ENCODE peak calls at places on chromosomes 5 and 9, in six cellular contexts. A, D, G, J, N and I are unnamed samples. For H3K9me2, the result is how much of the 10 kb centered on the place peaks cover.

GRCh38 chr5:50593681-50594080 is 72.8 kb upstream of the PARP8 start:
- DNase-seq in A (no peak), D (no peak), G (no peak), J (no peak), N (no peak), I (no peak)

GRCh38 chr5:132458651-132459030 is 31.9 kb downstream of the IRF1 start:
- DNase-seq in A (no peak), D (peak), G (no peak), J (no peak), N (no peak), I (peak)

GRCh38 chr5:96868603-96869371 is 7.5 kb upstream of the ERAP2 start:
- DNase-seq in A (peak), D (peak), G (no peak), J (peak), N (peak), I (peak)

GRCh38 chr5:105752801-105753200 is 1917.9 kb downstream of the EFNA5 start:
- DNase-seq in A (no peak), D (peak), G (no peak), J (no peak), N (no peak), I (no peak)

GRCh38 chr5:157602505-157602904 is 26.9 kb upstream of the ADAM19 start:
- DNase-seq in A (no peak), D (peak), G (no peak), J (no peak), N (no peak), I (no peak)

GRCh38 chr5:154771383-154771901 is 16.3 kb downstream of the LARP1 start:
- DNase-seq in A (peak), D (no peak), G (no peak), J (peak), N (peak), I (no peak)

GRCh38 chr5:40679998-40680681 is 425 bp downstream of the PTGER4 start:
- DNase-seq in A (peak), D (peak), G (no peak), J (peak), N (no peak), I (peak)

GRCh38 chr9:137454506-137455360 is 4.4 kb downstream of the NSMF start:
- DNase-seq in A (peak), D (no peak), G (no peak), J (peak), N (peak), I (no peak)

GRCh38 chr5:79561525-79561893 is 47.6 kb upstream of the HOMER1 start:
- DNase-seq in A (no peak), D (no peak), G (no peak), J (no peak), N (no peak), I (no peak)

GRCh38 chr9:6973762-6974161 is 216.0 kb downstream of the KDM4C start:
- DNase-seq in A (no peak), D (peak), G (no peak), J (no peak), N (no peak), I (no peak)

GRCh38 chr9:2179557-2179956 is 164.4 kb downstream of the SMARCA2 start:
- DNase-seq in A (no peak), D (no peak), G (no peak), J (no peak), N (no peak), I (peak)

GRCh38 chr5:150946351-150946905 is 41.6 kb upstream of the ZNF300 start:
- DNase-seq in A (peak), D (no peak), G (no peak), J (no peak), N (no peak), I (no peak)

GRCh38 chr9:135223831-135224230 is 136.4 kb downstream of the OLFM1 start:
- DNase-seq in A (no peak), D (no peak), G (no peak), J (no peak), N (no peak), I (no peak)

GRCh38 chr5:82004511-82004910 is 32.7 kb downstream of the ATG10 start:
- DNase-seq in A (no peak), D (peak), G (no peak), J (no peak), N (no peak), I (no peak)

GRCh38 chr9:136489731-136490130 is 6.9 kb upstream of the SEC16A start:
- DNase-seq in A (no peak), D (no peak), G (no peak), J (no peak), N (no peak), I (no peak)

GRCh38 chr5:17831279-17831678 is 197.0 kb downstream of the TAF11L14 start:
- DNase-seq in A (no peak), D (no peak), G (no peak), J (peak), N (peak), I (no peak)

GRCh38 chr5:142856269-142856668 is 86.1 kb downstream of the ARHGAP26 start:
- DNase-seq in A (no peak), D (no peak), G (no peak), J (no peak), N (no peak), I (no peak)

GRCh38 chr5:136006767-136007251 is 22.0 kb upstream of the TGFBI start:
- DNase-seq in A (no peak), D (peak), G (peak), J (no peak), N (no peak), I (no peak)

DNA sequence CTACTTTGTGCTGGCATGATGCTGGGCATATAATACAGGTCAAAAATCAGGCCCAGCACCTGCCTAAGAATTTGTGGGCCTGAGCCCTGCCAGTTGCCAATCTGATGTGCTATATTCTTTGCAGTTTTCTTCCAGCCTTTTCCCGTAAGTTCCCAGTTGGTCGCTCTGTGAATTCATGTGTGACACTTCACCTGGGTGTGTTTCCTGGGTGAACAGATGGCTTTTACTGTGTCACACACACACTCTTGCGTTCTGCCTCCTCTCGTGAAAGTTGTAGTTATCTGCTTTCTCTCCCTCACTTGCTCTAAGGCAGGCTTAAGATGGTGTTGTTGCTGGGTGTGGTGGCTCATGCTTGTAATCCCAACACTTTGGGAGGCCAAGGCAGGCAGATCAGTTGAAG is 153.5 kb upstream of the DMRT1 start:
- DNase-seq in A (no peak), D (no peak), G (no peak), J (no peak), N (no peak), I (no peak)
- H3K9me2 ChIP-seq in A (under half), D (under half), G (under half), J (under half), N (under half), I (under half)

GRCh38 chr9:124859803-124860581 is 1.8 kb downstream of the RPL35 start:
- DNase-seq in A (no peak), D (no peak), G (no peak), J (no peak), N (no peak), I (no peak)

GRCh38 chr9:124860582-124861341 is 995 bp downstream of the RPL35 start:
- DNase-seq in A (no peak), D (no peak), G (no peak), J (no peak), N (no peak), I (no peak)

GRCh38 chr9:124863371-124863831 is 1.5 kb downstream of the ARPC5L start:
- DNase-seq in A (no peak), D (peak), G (no peak), J (no peak), N (no peak), I (no peak)

GRCh38 chr9:124858330-124859046 is 3.3 kb downstream of the RPL35 start:
- DNase-seq in A (no peak), D (no peak), G (no peak), J (no peak), N (no peak), I (no peak)

DNA sequence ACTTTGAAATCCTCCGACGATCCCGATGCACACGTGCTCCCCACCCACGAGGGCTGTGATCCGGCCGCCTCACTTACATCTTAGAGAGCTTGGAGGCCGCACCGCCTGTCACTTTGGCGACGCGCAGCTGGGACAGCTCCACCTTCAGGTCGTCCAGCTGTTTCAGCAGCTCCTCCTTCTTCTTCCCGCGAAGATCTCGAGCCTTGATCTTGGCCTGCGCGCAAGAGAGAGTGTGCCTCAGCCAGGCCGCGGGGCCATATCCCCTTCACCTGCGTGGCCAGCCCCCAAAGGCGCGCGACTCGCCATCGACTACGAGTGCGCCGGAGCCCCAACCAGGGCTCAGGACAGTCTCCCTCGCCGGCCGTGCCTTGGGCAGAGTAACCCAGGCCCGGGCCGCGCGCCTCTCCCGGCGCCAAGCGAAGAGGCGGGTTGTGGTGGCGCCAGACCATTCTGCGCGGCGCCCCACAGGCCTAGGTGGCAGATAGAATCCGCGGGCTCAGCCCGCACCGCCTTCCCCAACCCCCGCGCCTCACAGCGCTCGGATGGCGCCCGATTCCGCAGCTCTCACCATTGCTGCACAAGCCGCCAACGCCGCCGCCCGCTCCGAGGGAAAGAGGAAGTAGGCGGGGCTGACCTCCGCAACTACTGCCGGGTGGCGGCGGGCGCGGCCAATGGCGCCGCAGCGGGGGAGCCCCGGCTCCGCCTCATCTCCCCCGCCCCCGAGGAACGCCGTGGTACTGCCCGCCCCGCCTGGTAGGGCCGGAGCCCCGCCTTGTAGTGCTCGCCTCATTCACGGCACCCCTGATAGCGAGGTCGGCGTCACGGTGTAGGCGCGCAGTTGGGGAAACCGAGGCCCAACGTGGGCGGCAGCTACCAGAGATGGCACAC is at the start of the genes ARPC5L and RPL35:
- DNase-seq in A (peak), D (peak), G (peak), J (peak), N (peak), I (peak)
- TF ChIP-seq CTCF in A (peak), D (no peak), G (no peak), J (no peak), N (peak), I (peak)

GRCh38 chr5:86977185-86977584 is 290.5 kb upstream of the RASA1 start:
- DNase-seq in A (no peak), D (no peak), G (no peak), J (no peak), N (no peak), I (no peak)
- H3K4me2 ChIP-seq in A (no peak), D (no peak), G (no peak), J (no peak), N (no peak), I (no peak)

DNA sequence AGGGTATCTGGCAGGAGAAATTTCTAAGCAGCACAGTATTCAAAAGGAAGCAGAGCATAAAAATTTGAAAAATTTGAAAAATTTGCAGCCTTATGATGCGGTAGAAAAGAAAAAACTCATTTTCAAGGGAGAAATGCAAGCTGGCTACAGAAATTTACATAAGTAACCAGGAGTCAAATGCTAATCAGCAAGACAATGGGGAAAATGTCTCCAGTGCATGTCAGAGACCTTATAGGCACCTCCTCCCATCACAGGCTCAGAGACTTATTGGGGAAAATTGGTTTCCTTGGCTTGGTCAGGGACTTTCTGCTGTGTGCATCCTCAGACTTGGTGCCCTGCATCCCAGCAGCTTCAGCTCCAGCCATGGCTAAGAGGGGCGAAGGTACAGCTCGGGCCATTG is 35.8 kb downstream of the IZUMO3 start:
- DNase-seq in A (no peak), D (no peak), G (no peak), J (peak), N (no peak), I (no peak)
- H3K9me2 ChIP-seq in A (under half), D (under half), G (under half), J (under half), N (under half), I (under half)

DNA sequence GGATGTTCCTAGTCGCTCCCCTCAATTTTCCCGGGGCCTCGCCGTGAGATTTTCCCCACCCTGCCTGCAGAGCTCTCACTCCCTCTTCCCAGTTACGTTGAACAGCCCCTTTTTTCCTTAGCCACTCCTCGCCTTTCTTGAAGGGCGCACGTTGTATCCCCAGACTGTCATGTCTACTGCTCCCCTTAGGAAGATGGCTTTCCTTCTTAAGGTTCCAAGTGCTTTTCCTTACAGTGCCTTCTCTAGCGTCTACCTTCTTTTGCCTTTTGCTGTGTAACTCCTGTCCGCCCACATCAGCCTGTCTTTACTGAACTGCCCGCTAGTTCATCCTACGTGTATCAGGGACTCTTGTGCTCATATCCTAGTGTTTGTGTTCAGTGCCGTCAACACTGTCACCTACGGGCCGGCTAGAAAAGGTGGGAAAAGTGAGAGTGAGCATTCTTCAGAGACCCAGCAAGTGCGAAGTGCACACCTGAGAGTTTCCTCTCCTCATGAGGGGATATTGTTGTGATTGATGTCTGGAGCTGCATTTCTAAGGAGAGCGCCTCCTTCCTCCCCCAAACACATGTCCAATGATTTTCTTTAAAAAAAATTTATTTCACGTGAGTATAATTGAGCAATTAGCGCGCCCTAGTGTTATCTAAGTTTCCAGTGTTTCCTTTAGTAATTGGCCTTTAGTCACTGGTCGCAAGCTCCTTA is 764 bp downstream of the CAMLG start:
- DNase-seq in A (peak), D (peak), G (peak), J (peak), N (peak), I (peak)
- TF ChIP-seq CTCF in A (peak), D (peak), G (peak), J (peak), N (no peak), I (peak)

GRCh38 chr9:89374176-89374575 is 55.9 kb downstream of the SECISBP2 start:
- DNase-seq in A (no peak), D (no peak), G (no peak), J (no peak), N (no peak), I (no peak)
- H3K4me2 ChIP-seq in A (no peak), D (no peak), G (no peak), J (no peak), N (no peak), I (no peak)

GRCh38 chr9:126784401-126784800 is 20.4 kb upstream of the ZBTB43 start:
- DNase-seq in A (no peak), D (no peak), G (no peak), J (no peak), N (no peak), I (no peak)
- H3K9me2 ChIP-seq in A (under half), D (under half), G (under half), J (under half), N (under half), I (under half)

GRCh38 chr5:59256331-59256730 is 637.2 kb downstream of the PDE4D start:
- DNase-seq in A (no peak), D (no peak), G (no peak), J (no peak), N (no peak), I (no peak)
- TF ChIP-seq CTCF in A (no peak), D (no peak), G (no peak), J (no peak), N (no peak), I (no peak)